ENCODE peak calls at places on chromosomes 13 and 19, in nine cellular contexts. One of them, this sample, is unnamed.

GRCh38 chr13:52665325-52665724 is 12.7 kb downstream of the SUGT1 start:
- DNase-seq in upper lobe of right lung: no peak
- DNase-seq in nephron progenitor cell: no peak
- DNase-seq in cerebellum: no peak
- DNase-seq in NCI-H1105 treated with DMSO at 0.1 percent for 48 hours: no peak
- DNase-seq in fibroblast of mammary gland: peak
- DNase-seq in nucleus accumbens: no peak
- DNase-seq in activated effector memory CD4-positive, alpha-beta T cell treated with anti-CD3 and anti-CD28 coated beads, Interleukin-2, amount 50 U/mL, for 16 hours: no peak
- DNase-seq in activated CD4-positive, CD25-positive, alpha-beta regulatory T cell treated with anti-CD3 and anti-CD28 coated beads, Interleukin-2, amount 50 U/mL, for 16 hours: no peak
- DNase-seq in this sample: no peak

GRCh38 chr19:2154587-2155075 is 3.3 kb upstream of the AP3D1 start:
- DNase-seq in upper lobe of right lung: no peak
- DNase-seq in nephron progenitor cell: no peak
- DNase-seq in cerebellum: no peak
- DNase-seq in NCI-H1105 treated with DMSO at 0.1 percent for 48 hours: no peak
- DNase-seq in fibroblast of mammary gland: peak
- DNase-seq in nucleus accumbens: no peak
- DNase-seq in activated effector memory CD4-positive, alpha-beta T cell treated with anti-CD3 and anti-CD28 coated beads, Interleukin-2, amount 50 U/mL, for 16 hours: no peak
- DNase-seq in activated CD4-positive, CD25-positive, alpha-beta regulatory T cell treated with anti-CD3 and anti-CD28 coated beads, Interleukin-2, amount 50 U/mL, for 16 hours: no peak
- DNase-seq in this sample: no peak

GRCh38 chr19:3061214-3062161 is 807 bp downstream of the TLE5 start:
- DNase-seq in upper lobe of right lung: peak
- DNase-seq in nephron progenitor cell: no peak
- DNase-seq in cerebellum: peak
- DNase-seq in NCI-H1105 treated with DMSO at 0.1 percent for 48 hours: no peak
- DNase-seq in fibroblast of mammary gland: no peak
- DNase-seq in nucleus accumbens: no peak
- DNase-seq in activated effector memory CD4-positive, alpha-beta T cell treated with anti-CD3 and anti-CD28 coated beads, Interleukin-2, amount 50 U/mL, for 16 hours: peak
- DNase-seq in activated CD4-positive, CD25-positive, alpha-beta regulatory T cell treated with anti-CD3 and anti-CD28 coated beads, Interleukin-2, amount 50 U/mL, for 16 hours: peak
- DNase-seq in this sample: no peak

GRCh38 chr19:49338691-49339363 is 3.6 kb downstream of the CD37 start:
- DNase-seq in upper lobe of right lung: peak
- DNase-seq in nephron progenitor cell: peak
- DNase-seq in cerebellum: peak
- DNase-seq in NCI-H1105 treated with DMSO at 0.1 percent for 48 hours: no peak
- DNase-seq in fibroblast of mammary gland: no peak
- DNase-seq in nucleus accumbens: no peak
- DNase-seq in activated effector memory CD4-positive, alpha-beta T cell treated with anti-CD3 and anti-CD28 coated beads, Interleukin-2, amount 50 U/mL, for 16 hours: peak
- DNase-seq in activated CD4-positive, CD25-positive, alpha-beta regulatory T cell treated with anti-CD3 and anti-CD28 coated beads, Interleukin-2, amount 50 U/mL, for 16 hours: no peak
- DNase-seq in this sample: peak

GRCh38 chr19:42538841-42539709 is 10.8 kb upstream of the CEACAM1 start:
- DNase-seq in upper lobe of right lung: peak
- DNase-seq in nephron progenitor cell: no peak
- DNase-seq in cerebellum: no peak
- DNase-seq in NCI-H1105 treated with DMSO at 0.1 percent for 48 hours: no peak
- DNase-seq in fibroblast of mammary gland: no peak
- DNase-seq in nucleus accumbens: no peak
- DNase-seq in activated effector memory CD4-positive, alpha-beta T cell treated with anti-CD3 and anti-CD28 coated beads, Interleukin-2, amount 50 U/mL, for 16 hours: peak
- DNase-seq in activated CD4-positive, CD25-positive, alpha-beta regulatory T cell treated with anti-CD3 and anti-CD28 coated beads, Interleukin-2, amount 50 U/mL, for 16 hours: no peak
- DNase-seq in this sample: peak

GRCh38 chr13:45194081-45194939 is 6.5 kb downstream of the KCTD4 start:
- DNase-seq in upper lobe of right lung: no peak
- DNase-seq in nephron progenitor cell: no peak
- DNase-seq in cerebellum: no peak
- DNase-seq in NCI-H1105 treated with DMSO at 0.1 percent for 48 hours: no peak
- DNase-seq in fibroblast of mammary gland: peak
- DNase-seq in nucleus accumbens: peak
- DNase-seq in activated effector memory CD4-positive, alpha-beta T cell treated with anti-CD3 and anti-CD28 coated beads, Interleukin-2, amount 50 U/mL, for 16 hours: no peak
- DNase-seq in activated CD4-positive, CD25-positive, alpha-beta regulatory T cell treated with anti-CD3 and anti-CD28 coated beads, Interleukin-2, amount 50 U/mL, for 16 hours: no peak
- DNase-seq in this sample: no peak

GRCh38 chr19:46337487-46337886 is 9.4 kb upstream of the PPP5C start:
- DNase-seq in upper lobe of right lung: no peak
- DNase-seq in nephron progenitor cell: no peak
- DNase-seq in cerebellum: no peak
- DNase-seq in NCI-H1105 treated with DMSO at 0.1 percent for 48 hours: no peak
- DNase-seq in fibroblast of mammary gland: no peak
- DNase-seq in nucleus accumbens: no peak
- DNase-seq in activated effector memory CD4-positive, alpha-beta T cell treated with anti-CD3 and anti-CD28 coated beads, Interleukin-2, amount 50 U/mL, for 16 hours: no peak
- DNase-seq in activated CD4-positive, CD25-positive, alpha-beta regulatory T cell treated with anti-CD3 and anti-CD28 coated beads, Interleukin-2, amount 50 U/mL, for 16 hours: no peak
- DNase-seq in this sample: no peak

GRCh38 chr13:92967923-92968322 is 258.7 kb upstream of the GPC6 start:
- DNase-seq in upper lobe of right lung: no peak
- DNase-seq in nephron progenitor cell: no peak
- DNase-seq in cerebellum: no peak
- DNase-seq in NCI-H1105 treated with DMSO at 0.1 percent for 48 hours: no peak
- DNase-seq in fibroblast of mammary gland: peak
- DNase-seq in nucleus accumbens: no peak
- DNase-seq in activated effector memory CD4-positive, alpha-beta T cell treated with anti-CD3 and anti-CD28 coated beads, Interleukin-2, amount 50 U/mL, for 16 hours: no peak
- DNase-seq in activated CD4-positive, CD25-positive, alpha-beta regulatory T cell treated with anti-CD3 and anti-CD28 coated beads, Interleukin-2, amount 50 U/mL, for 16 hours: no peak
- DNase-seq in this sample: no peak

GRCh38 chr19:55584871-55585270 is 4.2 kb upstream of the ZNF579 start:
- DNase-seq in upper lobe of right lung: no peak
- DNase-seq in nephron progenitor cell: no peak
- DNase-seq in cerebellum: no peak
- DNase-seq in NCI-H1105 treated with DMSO at 0.1 percent for 48 hours: no peak
- DNase-seq in fibroblast of mammary gland: no peak
- DNase-seq in nucleus accumbens: no peak
- DNase-seq in activated effector memory CD4-positive, alpha-beta T cell treated with anti-CD3 and anti-CD28 coated beads, Interleukin-2, amount 50 U/mL, for 16 hours: no peak
- DNase-seq in activated CD4-positive, CD25-positive, alpha-beta regulatory T cell treated with anti-CD3 and anti-CD28 coated beads, Interleukin-2, amount 50 U/mL, for 16 hours: no peak
- DNase-seq in this sample: no peak